ENCODE peak calls at places on chromosomes 7 and 10, in ten cellular contexts. O is tibial artery; V is CD8-positive, alpha-beta T cell; M is mucosa of descending colon; D is astrocyte of the cerebellum; R is epithelial cell of proximal tubule; H is BJ; E is AG04450; W is suprapubic skin; C is foreskin fibroblast. Z is an unnamed sample.

GRCh38 chr10:103727991-103728689 is 127.2 kb downstream of the SH3PXD2A start:
- DNase-seq in O (no peak), V (no peak), M (no peak), D (no peak), R (no peak), H (no peak), E (no peak), W (no peak), C (no peak), Z (no peak)

GRCh38 chr10:75658915-75659314 is 227.5 kb downstream of the LRMDA start:
- DNase-seq in O (no peak), V (no peak), M (no peak), D (no peak), R (no peak), H (no peak), E (no peak), W (no peak), C (no peak), Z (no peak)

GRCh38 chr10:28302012-28302667 is 724 bp downstream of the MPP7 start:
- DNase-seq in O (peak; percentile 62), V (no peak), M (no peak), D (no peak), R (no peak), H (no peak), E (no peak), W (no peak), C (no peak), Z (no peak)

GRCh38 chr7:147411011-147411614 is 1179.5 kb upstream of the C7orf33 start:
- DNase-seq in O (no peak), V (no peak), M (no peak), D (no peak), R (no peak), H (no peak), E (no peak), W (no peak), C (no peak), Z (no peak)

GRCh38 chr7:116265881-116266280 is 55.5 kb downstream of the TES start:
- DNase-seq in O (no peak), V (no peak), M (no peak), D (no peak), R (no peak), H (no peak), E (no peak), W (no peak), C (peak; percentile 60), Z (no peak)

GRCh38 chr7:48004023-48004422 is 24.6 kb upstream of the HUS1 start:
- DNase-seq in O (no peak), V (no peak), M (no peak), D (no peak), R (no peak), H (no peak), E (no peak), W (no peak), C (no peak), Z (no peak)

GRCh38 chr7:91353923-91354322 is 89.7 kb downstream of the FZD1 start:
- DNase-seq in O (no peak), V (no peak), M (no peak), D (no peak), R (no peak), H (no peak), E (no peak), W (no peak), C (no peak), Z (no peak)

GRCh38 chr10:97069576-97070362 is 116.0 kb downstream of the SLIT1 start:
- DNase-seq in O (no peak), V (no peak), M (no peak), D (no peak), R (no peak), H (no peak), E (no peak), W (no peak), C (peak; percentile 13), Z (no peak)

GRCh38 chr7:131159961-131160361 is 167.7 kb upstream of the MKLN1 start:
- DNase-seq in O (no peak), V (no peak), M (no peak), D (peak; percentile 72), R (no peak), H (no peak), E (peak; percentile 41), W (no peak), C (peak; percentile 67), Z (no peak)

GRCh38 chr10:114427124-114427852 is 23.0 kb upstream of the AFAP1L2 start:
- DNase-seq in O (no peak), V (no peak), M (no peak), D (peak; percentile 16), R (no peak), H (no peak), E (no peak), W (no peak), C (no peak), Z (no peak)

GRCh38 chr7:3087243-3087642 is 43.6 kb upstream of the CARD11 start:
- DNase-seq in O (no peak), V (no peak), M (no peak), D (peak; percentile 32), R (no peak), H (no peak), E (peak; percentile 13), W (no peak), C (no peak), Z (no peak)

GRCh38 chr10:122040786-122041185 is 51.8 kb downstream of the TACC2 start:
- DNase-seq in O (no peak), V (no peak), M (no peak), D (no peak), R (no peak), H (no peak), E (no peak), W (no peak), C (no peak), Z (no peak)

GRCh38 chr10:122045212-122045611 is 56.2 kb downstream of the TACC2 start:
- DNase-seq in O (no peak), V (no peak), M (no peak), D (no peak), R (no peak), H (no peak), E (no peak), W (no peak), C (no peak), Z (no peak)

GRCh38 chr10:122044045-122044661 is 55.2 kb downstream of the TACC2 start:
- DNase-seq in O (peak; percentile 43), V (no peak), M (no peak), D (no peak), R (no peak), H (no peak), E (no peak), W (no peak), C (peak; percentile 71), Z (no peak)

GRCh38 chr10:122042836-122043235 is 53.9 kb downstream of the TACC2 start:
- DNase-seq in O (no peak), V (no peak), M (no peak), D (no peak), R (no peak), H (no peak), E (no peak), W (no peak), C (no peak), Z (no peak)

GRCh38 chr10:122044713-122045112 is 55.8 kb downstream of the TACC2 start:
- DNase-seq in O (peak; percentile 36), V (no peak), M (no peak), D (no peak), R (no peak), H (no peak), E (no peak), W (no peak), C (peak; percentile 65), Z (no peak)
- H3K4me3 ChIP-seq in O (peak overlapping the region; percentile 29), V (no peak overlapping the region), M (no peak overlapping the region), D (no peak overlapping the region), R (no peak overlapping the region), H (no peak overlapping the region), E (no peak overlapping the region), W (no peak overlapping the region), C (no peak overlapping the region), Z (no peak overlapping the region)

DNA sequence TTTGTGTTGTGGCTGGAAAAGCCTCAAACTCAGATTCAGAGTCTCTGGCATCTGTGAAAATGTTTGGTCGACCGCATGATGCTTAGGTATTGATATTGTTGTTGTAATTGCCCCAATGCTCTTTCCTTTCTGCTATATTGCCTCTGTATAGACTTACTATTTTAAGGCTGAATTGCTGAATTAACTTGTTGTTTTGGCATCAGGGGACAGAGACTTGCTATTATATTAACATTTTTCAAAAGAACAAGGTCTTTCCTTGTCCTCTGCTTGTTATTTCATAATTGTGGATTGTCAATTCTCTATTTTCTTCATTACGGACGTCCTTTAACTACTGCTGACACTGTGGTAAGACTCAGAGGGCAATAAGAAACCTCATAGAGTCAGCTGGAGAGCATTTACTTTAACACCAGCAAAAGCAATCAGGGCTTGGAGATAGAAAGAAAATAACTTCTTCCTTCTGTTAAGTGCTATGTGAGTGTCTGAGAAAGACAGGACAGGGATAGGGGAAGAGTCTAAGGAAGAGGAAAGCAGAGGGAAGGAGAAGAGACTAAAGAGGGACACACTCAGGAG is 17.6 kb downstream of the CPED1 start:
- DNase-seq in O (no peak), V (no peak), M (no peak), D (no peak), R (no peak), H (no peak), E (no peak), W (no peak), C (no peak), Z (no peak)
- H3K4me3 ChIP-seq in O (no peak overlapping the region), V (no peak overlapping the region), M (no peak overlapping the region), D (no peak overlapping the region), R (no peak overlapping the region), H (no peak overlapping the region), E (no peak overlapping the region), W (no peak overlapping the region), C (no peak overlapping the region), Z (no peak overlapping the region)

DNA sequence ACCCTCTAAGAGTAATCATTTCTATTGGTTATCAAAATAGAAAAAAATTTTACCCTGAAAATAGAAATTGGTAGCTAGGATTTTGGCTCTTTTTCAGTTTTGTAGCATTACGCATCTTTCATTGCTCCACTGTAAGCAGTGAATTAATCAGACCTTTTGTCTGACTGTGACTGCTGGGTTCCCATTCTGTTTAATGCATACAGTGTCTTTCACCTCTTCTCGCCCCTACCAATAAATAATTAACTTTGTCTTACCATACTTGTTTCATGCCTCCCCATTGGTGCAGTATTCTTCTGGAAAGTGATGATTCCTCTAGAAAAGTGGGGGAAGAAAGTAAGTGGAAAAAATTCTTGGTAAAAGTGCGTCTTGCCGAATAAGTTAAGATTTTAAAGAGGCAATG is 73.2 kb downstream of the AP3M1 start:
- DNase-seq in O (no peak), V (no peak), M (no peak), D (no peak), R (no peak), H (no peak), E (no peak), W (no peak), C (no peak), Z (no peak)
- H3K4me3 ChIP-seq in O (no peak overlapping the region), V (no peak overlapping the region), M (no peak overlapping the region), D (no peak overlapping the region), R (no peak overlapping the region), H (no peak overlapping the region), E (no peak overlapping the region), W (no peak overlapping the region), C (no peak overlapping the region), Z (no peak overlapping the region)

DNA sequence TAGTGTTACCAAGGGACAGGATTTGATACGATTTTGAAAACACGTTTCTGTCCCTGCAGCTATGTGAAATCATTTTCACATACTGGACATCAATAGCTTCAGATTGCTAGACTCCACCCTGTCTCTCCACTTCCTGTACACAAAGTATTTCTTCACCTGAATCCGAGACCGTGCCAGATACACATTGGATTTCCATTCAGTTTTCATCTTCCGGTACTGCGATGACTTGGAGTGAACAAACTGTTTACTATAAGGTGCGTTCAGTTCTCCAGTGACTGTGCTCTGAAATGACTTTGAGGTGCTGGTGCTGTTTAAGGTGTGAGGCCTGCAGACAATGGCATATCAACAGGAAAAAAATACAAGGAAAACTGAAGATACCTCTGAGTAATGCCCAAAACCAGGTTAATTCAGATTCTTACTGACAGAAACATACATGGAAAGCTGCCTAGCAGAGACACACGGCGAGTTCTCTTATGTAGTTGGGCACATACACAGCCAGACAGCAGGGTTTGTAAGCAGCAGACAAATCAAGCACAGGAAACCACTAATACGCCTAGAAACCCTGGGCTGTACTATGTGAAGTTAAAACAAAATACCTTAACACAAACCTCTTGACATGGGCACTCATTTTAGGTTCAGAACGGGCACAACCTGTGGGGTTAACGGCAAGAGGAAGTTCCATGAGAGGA is 119.2 kb downstream of the GALNT11 start:
- DNase-seq in O (no peak), V (no peak), M (no peak), D (no peak), R (no peak), H (no peak), E (no peak), W (no peak), C (no peak), Z (no peak)
- H3K4me3 ChIP-seq in O (no peak overlapping the region), V (peak overlapping the region; percentile 16), M (no peak overlapping the region), D (no peak overlapping the region), R (no peak overlapping the region), H (no peak overlapping the region), E (no peak overlapping the region), W (no peak overlapping the region), C (no peak overlapping the region), Z (no peak overlapping the region)

Z was measured in ascending aorta.